ENCODE peak calls at places on chromosome 5, in ten cellular contexts. P is AG04449; Q is foreskin keratinocyte; G is nephron progenitor cell; I is fibroblast of lung; Y is Calu3; V is bronchial epithelial cell; C is H9; E is HFF-Myc; O is activated CD8-positive, alpha-beta T cell treated with anti-CD3 and anti-CD28 coated beads for 36 hours. F is an unnamed sample.

GRCh38 chr5:139967353-139967752 is 75.7 kb downstream of the NRG2 start:
- DNase-seq in P (no peak), Q (no peak), G (no peak), I (no peak), Y (no peak), V (no peak), C (no peak), E (no peak), O (no peak), F (peak)

GRCh38 chr5:134517553-134517952 is 7.9 kb upstream of the JADE2 start:
- DNase-seq in P (no peak), Q (no peak), G (no peak), I (no peak), Y (no peak), V (no peak), C (no peak), E (no peak), O (no peak), F (no peak)

GRCh38 chr5:38104497-38105230 is 153.7 kb upstream of the EGFLAM start:
- DNase-seq in P (no peak), Q (no peak), G (no peak), I (peak), Y (peak), V (no peak), C (peak), E (no peak), O (no peak), F (no peak)

GRCh38 chr5:143304836-143305475 is 98.5 kb downstream of the NR3C1 start:
- DNase-seq in P (no peak), Q (no peak), G (no peak), I (peak), Y (no peak), V (no peak), C (no peak), E (no peak), O (no peak), F (no peak)

GRCh38 chr5:150188146-150188842 is 1.6 kb upstream of the SLC6A7 start:
- DNase-seq in P (no peak), Q (no peak), G (no peak), I (no peak), Y (no peak), V (no peak), C (no peak), E (no peak), O (no peak), F (no peak)

GRCh38 chr5:123367739-123368138 is 55.5 kb downstream of the CEP120 start:
- DNase-seq in P (no peak), Q (no peak), G (no peak), I (peak), Y (no peak), V (peak), C (no peak), E (no peak), O (no peak), F (no peak)

GRCh38 chr5:180950291-180950949 is 38.2 kb upstream of the BTNL3 start:
- DNase-seq in P (no peak), Q (no peak), G (no peak), I (no peak), Y (no peak), V (peak), C (no peak), E (no peak), O (no peak), F (no peak)

GRCh38 chr5:142810081-142810480 is 39.9 kb downstream of the ARHGAP26 start:
- DNase-seq in P (no peak), Q (no peak), G (no peak), I (peak), Y (no peak), V (no peak), C (no peak), E (no peak), O (no peak), F (no peak)

GRCh38 chr5:143243103-143243502 is 160.4 kb downstream of the NR3C1 start:
- DNase-seq in P (no peak), Q (no peak), G (no peak), I (no peak), Y (no peak), V (no peak), C (no peak), E (no peak), O (no peak), F (no peak)

GRCh38 chr5:146368137-146368536 is 29.5 kb downstream of the POU4F3 start:
- DNase-seq in P (no peak), Q (no peak), G (no peak), I (peak), Y (peak), V (peak), C (no peak), E (no peak), O (no peak), F (no peak)

GRCh38 chr5:138466058-138466899 is 1.0 kb downstream of the EGR1 start:
- DNase-seq in P (no peak), Q (no peak), G (peak), I (peak), Y (peak), V (no peak), C (no peak), E (no peak), O (peak), F (no peak)

GRCh38 chr5:95281211-95281610 is 3.7 kb downstream of the MCTP1 start:
- DNase-seq in P (no peak), Q (peak), G (no peak), I (peak), Y (no peak), V (peak), C (peak), E (no peak), O (no peak), F (no peak)

GRCh38 chr5:95284512-95285405 is at the start of gene MCTP1:
- DNase-seq in P (no peak), Q (no peak), G (peak), I (peak), Y (peak), V (no peak), C (peak), E (no peak), O (peak), F (no peak)

GRCh38 chr5:95283022-95283615 is 1.8 kb downstream of the MCTP1 start:
- DNase-seq in P (no peak), Q (no peak), G (peak), I (no peak), Y (no peak), V (no peak), C (peak), E (no peak), O (no peak), F (no peak)

GRCh38 chr5:95285406-95285761 is 490 bp upstream of the MCTP1 start:
- DNase-seq in P (no peak), Q (no peak), G (no peak), I (peak), Y (no peak), V (no peak), C (peak), E (no peak), O (no peak), F (no peak)

DNA sequence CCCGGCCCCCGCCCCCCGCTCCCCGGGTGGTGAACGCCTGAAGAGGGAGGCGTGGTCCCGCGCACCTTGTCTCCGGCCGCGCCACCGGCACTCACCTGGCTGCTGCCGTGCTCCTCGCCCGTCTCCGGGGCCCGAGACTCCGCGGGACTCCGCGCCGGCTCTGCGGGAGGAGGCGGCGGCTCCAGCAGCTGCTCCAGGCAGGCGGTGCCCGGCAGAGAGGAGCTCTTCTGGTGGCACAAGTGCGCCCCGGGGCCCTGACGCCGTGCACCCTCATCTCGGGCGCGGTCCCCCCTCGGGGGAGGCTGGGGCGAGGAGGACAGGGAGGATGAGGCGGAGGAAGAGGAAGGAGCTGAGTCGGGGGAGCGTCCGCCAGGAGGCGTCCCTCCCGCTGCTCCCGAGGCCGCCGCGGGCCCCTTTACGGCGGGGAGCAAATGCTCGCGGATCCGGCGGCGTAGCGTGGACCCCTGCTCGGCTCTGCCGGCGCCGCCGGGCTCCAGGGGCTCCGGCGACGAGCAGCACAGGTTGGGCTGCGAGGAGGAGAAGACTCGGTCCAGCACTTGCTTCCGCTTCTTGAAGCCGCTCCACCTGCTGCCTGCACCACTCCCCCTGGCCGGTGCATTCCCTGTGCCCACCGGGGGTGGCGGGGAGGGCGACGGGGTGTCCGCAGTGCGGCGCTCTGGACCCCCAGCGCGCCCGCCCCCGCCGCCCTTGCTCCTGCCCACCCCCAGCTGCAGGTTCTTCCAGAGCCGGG is 958 bp downstream of the MCTP1 start:
- DNase-seq in P (no peak), Q (no peak), G (peak), I (peak), Y (peak), V (no peak), C (peak), E (no peak), O (peak), F (no peak)
- TF ChIP-seq CTCF in P (peak), Q (peak), G (peak), I (peak), Y (peak), V (peak), C (peak), E (peak), O (peak), F (no peak)

GRCh38 chr5:96176022-96176421 is 214.4 kb upstream of the ELL2 start:
- DNase-seq in P (no peak), Q (no peak), G (no peak), I (no peak), Y (no peak), V (no peak), C (no peak), E (no peak), O (no peak), F (no peak)

GRCh38 chr5:96177303-96177869 is 215.7 kb upstream of the ELL2 start:
- DNase-seq in P (peak), Q (peak), G (no peak), I (peak), Y (peak), V (peak), C (no peak), E (peak), O (no peak), F (no peak)

GRCh38 chr5:96180684-96181083 is 219.0 kb upstream of the ELL2 start:
- DNase-seq in P (no peak), Q (no peak), G (no peak), I (no peak), Y (no peak), V (no peak), C (no peak), E (no peak), O (no peak), F (no peak)

GRCh38 chr5:96172436-96172835 is 210.8 kb upstream of the ELL2 start:
- DNase-seq in P (peak), Q (no peak), G (no peak), I (peak), Y (no peak), V (no peak), C (no peak), E (no peak), O (no peak), F (no peak)

GRCh38 chr5:96175090-96175489 is 213.4 kb upstream of the ELL2 start:
- DNase-seq in P (no peak), Q (no peak), G (no peak), I (no peak), Y (no peak), V (no peak), C (no peak), E (no peak), O (no peak), F (no peak)
- TF ChIP-seq CTCF in P (no peak), Q (peak), G (no peak), I (no peak), Y (peak), V (peak), C (peak), E (peak), O (no peak), F (no peak)

GRCh38 chr5:53425598-53426516 is 54.6 kb upstream of the FST start:
- DNase-seq in P (no peak), Q (no peak), G (peak), I (peak), Y (no peak), V (no peak), C (peak), E (no peak), O (peak), F (no peak)
- TF ChIP-seq CTCF in P (no peak), Q (peak), G (peak), I (peak), Y (no peak), V (no peak), C (peak), E (peak), O (no peak), F (no peak)

GRCh38 chr5:163838738-163839137 is 333.3 kb downstream of the MAT2B start:
- DNase-seq in P (peak), Q (no peak), G (no peak), I (peak), Y (no peak), V (no peak), C (no peak), E (no peak), O (no peak), F (no peak)
- TF ChIP-seq CTCF in P (no peak), Q (no peak), G (no peak), I (no peak), Y (no peak), V (no peak), C (no peak), E (no peak), O (no peak), F (no peak)

DNA sequence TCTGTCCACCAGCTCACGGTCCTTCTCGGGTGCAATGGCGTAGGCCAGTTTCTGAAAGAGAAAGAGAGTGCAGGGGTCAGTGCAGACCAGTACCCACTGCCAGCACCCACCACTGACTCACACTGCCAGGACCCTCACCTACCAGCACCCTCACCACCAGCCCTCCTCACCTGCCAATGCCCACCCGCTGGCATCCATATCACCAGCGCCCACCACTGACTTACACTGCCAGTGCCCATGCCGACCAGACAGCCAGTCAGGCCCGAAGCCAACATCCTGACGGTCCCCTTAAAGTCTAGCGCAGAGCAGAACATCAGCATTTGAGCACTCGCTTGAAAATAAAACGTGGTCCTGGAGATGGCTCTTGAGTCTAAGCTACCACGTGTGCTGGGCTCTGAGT is 44.3 kb downstream of the SLC6A3 start:
- DNase-seq in P (no peak), Q (no peak), G (no peak), I (no peak), Y (no peak), V (no peak), C (no peak), E (no peak), O (no peak), F (no peak)
- TF ChIP-seq CTCF in P (no peak), Q (no peak), G (no peak), I (no peak), Y (no peak), V (no peak), C (no peak), E (no peak), O (no peak), F (no peak)